ENCODE peak calls at places on chromosomes 5 and 9, in six cellular contexts. C is H9, M is trophoblast cell, W is IMR-90, R is H1, H is mesenchymal stem cell. T is an unnamed sample.

GRCh38 chr5:115271295-115272060 is 8.8 kb upstream of the PGGT1B start:
- DNase-seq in C (no peak), H (no peak), R (no peak), M (no peak), W (no peak), T (no peak)

GRCh38 chr5:114448496-114448895 is 86.6 kb downstream of the KCNN2 start:
- DNase-seq in H (no peak), R (no peak), W (peak), M (peak), C (no peak), T (no peak)

GRCh38 chr5:58842851-58843250 is 260.0 kb downstream of the RAB3C start:
- DNase-seq in H (peak), R (no peak), W (peak), M (no peak), C (no peak), T (no peak)

GRCh38 chr5:107456281-107456715 is 214.4 kb downstream of the EFNA5 start:
- DNase-seq in R (no peak), C (no peak), W (peak), M (no peak), H (peak), T (no peak)

GRCh38 chr9:137797206-137798120 is 80.1 kb upstream of the CACNA1B start:
- DNase-seq in C (no peak), W (no peak), M (no peak), R (no peak), H (no peak), T (no peak)

GRCh38 chr5:68554566-68555279 is 339.2 kb downstream of the PIK3R1 start:
- DNase-seq in W (peak), M (peak), R (no peak), H (peak), C (no peak), T (no peak)

GRCh38 chr9:109914280-109915027 is 134.5 kb downstream of the PALM2AKAP2 start:
- DNase-seq in R (no peak), W (peak), C (no peak), H (peak), M (no peak), T (no peak)

GRCh38 chr5:167208911-167209310 is 1082.5 kb upstream of the WWC1 start:
- DNase-seq in M (no peak), R (no peak), W (no peak), C (no peak), H (peak), T (no peak)

GRCh38 chr9:126842977-126843799 is 17.3 kb upstream of the ZBTB34 start:
- DNase-seq in M (no peak), H (no peak), W (no peak), C (no peak), R (no peak), T (no peak)

GRCh38 chr9:124812401-124813016 is 35.6 kb downstream of the OLFML2A start:
- DNase-seq in M (peak), R (peak), H (peak), C (no peak), W (peak), T (peak)

GRCh38 chr5:80059354-80059980 is 24.3 kb downstream of the THBS4 start:
- DNase-seq in R (no peak), H (no peak), C (no peak), W (no peak), M (no peak), T (no peak)

GRCh38 chr9:88814521-88815101 is 176.7 kb upstream of the S1PR3 start:
- DNase-seq in H (peak), C (no peak), M (no peak), W (peak), R (no peak), T (no peak)

GRCh38 chr9:37943329-37944265 is 39.7 kb upstream of the SLC25A51 start:
- DNase-seq in W (peak), R (no peak), H (peak), M (peak), C (no peak), T (no peak)

GRCh38 chr5:134055015-134055414 is 50.2 kb upstream of the VDAC1 start:
- DNase-seq in H (no peak), C (no peak), M (no peak), R (no peak), W (no peak), T (no peak)

GRCh38 chr9:116550728-116551436 is 136.2 kb upstream of the TRIM32 start:
- DNase-seq in M (no peak), H (no peak), C (no peak), W (peak), R (no peak), T (no peak)

GRCh38 chr5:167573274-167574127 is 717.9 kb upstream of the WWC1 start:
- DNase-seq in H (peak), W (peak), C (peak), R (peak), M (no peak), T (peak)

GRCh38 chr5:140785905-140786686 is at the start of gene PCDHA1:
- DNase-seq in C (no peak), M (no peak), R (no peak), W (no peak), H (no peak), T (no peak)

GRCh38 chr9:92609142-92609500 is 60.8 kb downstream of the IPPK start:
- DNase-seq in W (no peak), M (no peak), C (no peak), R (no peak), H (no peak), T (peak)

GRCh38 chr5:31886206-31886605 is 247.3 kb downstream of the PDZD2 start:
- DNase-seq in R (no peak), C (no peak), M (no peak), H (no peak), W (no peak), T (no peak)

GRCh38 chr5:143930561-143930960 is 118.6 kb downstream of the HMHB1 start:
- DNase-seq in C (no peak), M (no peak), R (no peak), W (no peak), H (no peak), T (no peak)

GRCh38 chr5:87268126-87268969 is 665 bp downstream of the RASA1 start:
- DNase-seq in C (peak), M (peak), H (peak), W (peak), R (no peak), T (peak)

GRCh38 chr5:180328296-180329137 is 24.6 kb downstream of the GFPT2 start:
- DNase-seq in H (peak), R (peak), W (peak), M (peak), C (peak), T (peak)

GRCh38 chr5:31573494-31573893 is 41.4 kb downstream of the C5orf22 start:
- DNase-seq in R (no peak), H (no peak), W (no peak), M (no peak), C (no peak), T (no peak)

GRCh38 chr9:101026824-101027223 is 1.7 kb upstream of the PLPPR1 start:
- DNase-seq in W (no peak), C (no peak), R (no peak), M (no peak), H (no peak), T (no peak)

GRCh38 chr5:77379558-77380061 is 112.5 kb downstream of the WDR41 start:
- DNase-seq in C (no peak), W (no peak), M (no peak), R (no peak), H (no peak), T (no peak)

GRCh38 chr5:43066231-43066798 is 26.2 kb upstream of the ANXA2R start:
- DNase-seq in R (no peak), C (peak), W (peak), M (peak), H (peak), T (peak)

GRCh38 chr5:137218471-137218870 is 280.7 kb downstream of the SPOCK1 start:
- DNase-seq in M (no peak), C (no peak), W (peak), H (no peak), R (no peak), T (no peak)

GRCh38 chr9:12785251-12785880 is 10.5 kb downstream of the LURAP1L start:
- DNase-seq in R (no peak), W (peak), H (peak), C (no peak), M (no peak), T (no peak)

GRCh38 chr9:137818286-137818685 is 59.3 kb upstream of the CACNA1B start:
- DNase-seq in C (no peak), R (no peak), M (no peak), H (no peak), W (no peak), T (no peak)

DNA sequence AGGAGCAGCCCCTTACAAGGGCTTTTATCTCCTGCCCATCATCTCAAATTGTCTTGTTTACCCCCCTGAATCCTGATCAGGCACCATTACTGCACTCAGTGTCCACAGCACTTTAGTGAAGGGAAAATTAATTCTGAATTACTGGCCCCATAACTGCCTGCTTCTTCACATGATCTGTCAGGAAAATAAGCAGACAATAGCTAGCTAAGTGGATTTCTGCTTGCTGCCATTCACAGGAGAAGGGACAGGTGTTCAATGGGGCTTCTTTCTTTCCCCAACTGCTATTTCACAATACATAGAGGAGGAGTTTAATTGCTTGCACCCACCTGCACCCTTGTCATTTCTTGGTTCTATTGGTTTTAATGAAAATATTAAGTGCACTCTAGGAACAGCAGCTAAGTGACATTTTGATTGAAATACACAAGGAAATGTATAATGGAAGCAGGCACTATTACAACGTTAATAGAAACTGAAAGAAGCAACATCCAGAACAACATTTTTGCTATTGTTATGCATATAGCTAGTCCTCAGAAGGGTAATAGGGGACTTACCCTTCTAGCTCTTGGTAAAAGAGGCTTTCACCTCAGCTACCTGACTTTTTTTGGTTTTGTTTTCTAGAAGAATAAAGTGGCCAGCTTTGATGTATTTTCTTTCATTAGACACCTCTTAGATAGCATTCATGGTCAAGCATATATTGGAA is 599.3 kb upstream of the TLE4 start:
- DNase-seq in W (no peak), C (no peak), M (no peak), H (no peak), R (no peak), T (no peak)
- H3K9ac ChIP-seq in W (no peak), C (no peak), M (no peak), H (no peak), R (no peak), T (no peak)

DNA sequence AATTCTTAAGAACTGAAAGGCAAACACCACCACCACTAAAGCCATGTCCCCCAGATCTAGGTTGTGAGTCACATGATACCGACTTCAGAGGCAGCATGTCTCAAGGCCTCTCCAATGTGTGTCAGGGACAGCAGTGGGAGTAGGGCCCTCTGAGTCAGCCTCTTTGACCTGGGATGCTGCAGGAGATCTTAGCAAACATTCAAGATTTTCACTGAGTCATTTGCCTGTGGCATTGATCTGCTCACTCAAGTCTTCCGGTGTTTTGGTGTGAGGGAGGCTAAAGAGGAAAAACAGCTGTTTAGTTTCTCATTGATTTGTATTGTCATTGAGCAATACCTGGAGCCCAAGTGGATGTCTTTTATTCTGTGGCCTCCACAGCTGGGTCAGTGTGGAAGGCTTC is 36.1 kb downstream of the TMC1 start:
- DNase-seq in H (peak), W (peak), C (no peak), M (peak), R (peak), T (no peak)
- H3K14ac ChIP-seq in H (no peak), W (no peak), C (no peak), M (no peak), R (no peak), T (no peak)

GRCh38 chr5:17229308-17229707 is 11.9 kb downstream of the BASP1 start:
- DNase-seq in C (no peak), M (no peak), R (no peak), W (no peak), H (no peak), T (no peak)
- H3K27ac ChIP-seq in C (no peak), M (no peak), R (no peak), W (no peak), H (peak), T (no peak)

GRCh38 chr5:34411470-34412346 is 244.4 kb upstream of the RAI14 start:
- DNase-seq in R (peak), H (no peak), C (peak), W (peak), M (peak), T (no peak)
- H3K9ac ChIP-seq in R (no peak), H (no peak), C (no peak), W (no peak), M (no peak), T (no peak)

DNA sequence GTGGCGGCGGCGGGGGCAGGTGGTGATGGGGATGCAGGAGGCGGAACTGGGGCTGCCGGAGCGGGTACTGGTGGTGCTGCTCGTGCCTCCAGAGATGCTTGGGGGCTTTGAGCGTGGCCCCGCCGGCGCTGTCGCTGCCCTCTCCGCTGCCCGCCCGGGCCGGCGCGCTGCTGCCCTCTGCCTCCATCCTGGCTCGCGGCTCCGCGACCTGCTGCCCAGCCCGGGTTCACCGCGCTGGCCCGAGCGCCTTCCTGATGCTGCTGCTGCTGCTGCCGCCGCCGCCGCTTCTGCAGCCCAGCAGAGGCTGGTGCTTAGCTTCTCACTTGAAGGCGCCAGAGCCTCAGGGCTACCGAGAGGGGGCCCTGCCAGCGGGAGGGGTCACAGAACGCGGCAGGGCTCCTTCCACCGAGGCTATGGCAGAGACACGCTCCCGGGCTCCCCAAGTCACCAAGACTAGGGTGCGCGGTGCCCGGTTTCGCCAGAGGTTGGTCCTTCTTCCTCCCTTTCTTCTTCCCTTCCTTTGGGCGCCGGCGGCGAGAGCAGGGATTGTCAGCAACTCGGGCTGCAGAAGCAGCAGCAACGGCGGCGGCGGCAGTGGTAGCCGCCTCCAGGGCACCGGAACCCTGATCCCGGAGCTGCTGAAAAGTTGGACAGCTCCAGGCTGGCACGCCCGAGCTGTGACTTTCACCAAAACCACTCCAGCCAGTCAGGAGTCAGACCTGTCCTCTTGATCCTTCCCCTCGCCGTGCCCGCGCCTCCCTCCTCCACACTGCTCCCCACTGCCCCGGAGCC is at the start of gene PDE4D:
- DNase-seq in R (peak), W (peak), H (peak), C (peak), M (peak), T (peak)
- H3K14ac ChIP-seq in R (no peak), W (no peak), H (no peak), C (no peak), M (no peak), T (peak)

GRCh38 chr9:18496586-18496985 is 22.6 kb downstream of the ADAMTSL1 start:
- DNase-seq in H (no peak), R (no peak), M (no peak), C (no peak), W (no peak), T (no peak)

GRCh38 chr9:18495065-18495464 is 21.1 kb downstream of the ADAMTSL1 start:
- DNase-seq in M (no peak), W (no peak), R (no peak), C (no peak), H (no peak), T (no peak)

GRCh38 chr9:18490591-18491370 is 16.8 kb downstream of the ADAMTSL1 start:
- DNase-seq in R (no peak), H (peak), W (peak), M (no peak), C (no peak), T (no peak)

GRCh38 chr9:18492612-18493011 is 18.7 kb downstream of the ADAMTSL1 start:
- DNase-seq in M (no peak), C (no peak), W (no peak), R (no peak), H (no peak), T (no peak)

GRCh38 chr9:18493361-18494015 is 19.5 kb downstream of the ADAMTSL1 start:
- DNase-seq in W (peak), R (no peak), C (no peak), H (peak), M (no peak), T (no peak)
- H3K27ac ChIP-seq in W (no peak), R (no peak), C (no peak), H (peak), M (no peak), T (no peak)

DNA sequence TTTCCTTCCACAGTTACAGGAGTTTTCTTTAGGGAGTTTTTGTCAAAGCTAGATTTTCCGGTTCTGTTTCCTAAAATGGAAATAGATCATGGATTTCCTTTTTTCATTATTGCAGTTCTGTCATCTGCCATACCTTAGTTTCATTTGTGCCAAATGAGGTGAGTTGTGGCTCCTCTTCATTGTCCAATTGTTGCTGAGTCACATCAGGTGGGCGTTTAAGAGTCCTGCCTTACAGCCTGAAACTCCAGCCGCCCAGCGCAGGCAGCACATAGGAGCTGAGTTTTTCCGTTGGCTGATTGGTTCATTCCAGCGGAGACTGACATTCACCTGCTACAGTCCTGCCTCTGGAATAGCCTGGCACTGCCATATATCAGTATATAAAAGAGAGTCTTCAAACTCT is 14.1 kb downstream of the SLC25A25 start:
- DNase-seq in H (no peak), W (no peak), R (no peak), C (no peak), M (no peak), T (no peak)
- H3K9ac ChIP-seq in H (peak), W (no peak), R (no peak), C (peak), M (no peak), T (no peak)

GRCh38 chr5:72400950-72401349 is 80.8 kb downstream of the PTCD2 start:
- DNase-seq in H (no peak), M (no peak), R (no peak), W (no peak), C (no peak), T (no peak)

GRCh38 chr5:72397836-72398235 is 77.7 kb downstream of the PTCD2 start:
- DNase-seq in H (no peak), R (no peak), W (no peak), C (no peak), M (no peak), T (no peak)

GRCh38 chr5:72407078-72407477 is 86.9 kb downstream of the PTCD2 start:
- DNase-seq in M (no peak), W (no peak), R (no peak), C (no peak), H (no peak), T (no peak)

GRCh38 chr5:72402959-72403628 is 82.9 kb downstream of the PTCD2 start:
- DNase-seq in W (no peak), C (peak), R (no peak), M (no peak), H (no peak), T (no peak)

DNA sequence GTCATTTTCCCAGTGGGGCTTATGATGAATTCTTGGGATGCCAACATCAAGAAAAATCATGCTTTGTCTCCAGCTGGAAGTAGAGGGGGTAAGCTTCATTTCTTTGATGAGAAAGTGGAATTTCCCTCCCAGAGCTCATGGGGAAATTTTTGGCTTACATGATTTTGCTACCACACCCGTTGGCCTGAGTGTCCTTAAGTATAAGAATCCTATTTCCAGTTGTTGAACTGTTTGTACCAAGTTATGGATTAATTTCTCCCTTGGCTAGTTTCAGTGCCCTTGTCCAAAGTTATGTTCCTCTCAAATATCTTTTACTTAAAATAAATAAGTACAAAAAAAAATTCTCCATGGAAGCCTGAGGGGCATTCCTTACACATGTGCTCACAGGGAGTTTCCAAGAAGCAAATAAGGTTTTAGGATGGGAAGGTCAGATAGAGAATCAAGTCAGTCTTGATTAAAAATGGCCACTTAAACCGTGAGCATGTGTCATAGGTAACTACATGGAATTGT is 82.3 kb downstream of the PTCD2 start:
- DNase-seq in H (no peak), W (peak), R (no peak), M (peak), C (no peak), T (no peak)
- H3K14ac ChIP-seq in H (no peak), W (no peak), R (no peak), M (no peak), C (no peak), T (no peak)

T was measured in neuronal stem cell.